ENCODE peak calls at places on chromosomes 1 and 21, in four cellular contexts. T, G, V and B are unnamed samples. For H3K27me3 and H3K4me1, the result is how much of the 10 kb centered on the place peaks cover.

GRCh38 chr1:36134031-36134430 is 9.0 kb upstream of the COL8A2 start:
- DNase-seq in T (no peak), G (no peak), V (no peak), B (no peak)

GRCh38 chr21:39316062-39316461 is 2.6 kb upstream of the BRWD1 start:
- DNase-seq in T (no peak), G (no peak), V (no peak), B (no peak)

GRCh38 chr1:236795035-236795756 is at the start of gene MTR:
- DNase-seq in T (peak), G (peak), V (peak), B (peak)

GRCh38 chr1:226604846-226605572 is 56.4 kb downstream of the STUM start:
- DNase-seq in T (no peak), G (no peak), V (no peak), B (no peak)

GRCh38 chr1:117467336-117467735 is 100.1 kb downstream of the MAN1A2 start:
- DNase-seq in T (no peak), G (no peak), V (no peak), B (no peak)

GRCh38 chr1:183011859-183012258 is 11.4 kb upstream of the LAMC1 start:
- DNase-seq in T (no peak), G (no peak), V (no peak), B (no peak)

GRCh38 chr1:11339346-11340247 is 66.6 kb downstream of the UBIAD1 start:
- DNase-seq in T (peak), G (no peak), V (no peak), B (no peak)

GRCh38 chr21:45636459-45636858 is 7.1 kb upstream of the PCBP3 start:
- DNase-seq in T (no peak), G (no peak), V (no peak), B (no peak)

GRCh38 chr1:151934048-151934493 is 24.8 kb upstream of the THEM4 start:
- DNase-seq in T (peak), G (no peak), V (peak), B (no peak)

GRCh38 chr1:101444381-101444780 is 207.6 kb downstream of the S1PR1 start:
- DNase-seq in T (no peak), G (no peak), V (no peak), B (no peak)
- H3K27me3 ChIP-seq in T (under half), G (under half), V (under half), B (under half)

GRCh38 chr1:204511366-204511765 is 4.8 kb upstream of the MDM4 start:
- DNase-seq in T (no peak), G (no peak), V (no peak), B (no peak)

GRCh38 chr1:204507317-204508105 is 8.7 kb upstream of the MDM4 start:
- DNase-seq in T (peak), G (no peak), V (no peak), B (no peak)

GRCh38 chr1:204506969-204507316 is 9.3 kb upstream of the MDM4 start:
- DNase-seq in T (peak), G (no peak), V (peak), B (no peak)

GRCh38 chr1:204506091-204506968 is 9.9 kb upstream of the MDM4 start:
- DNase-seq in T (peak), G (no peak), V (peak), B (peak)

GRCh38 chr1:204509186-204509635 is 7.0 kb upstream of the MDM4 start:
- DNase-seq in T (no peak), G (no peak), V (no peak), B (no peak)
- H3K4me1 ChIP-seq in T (under half), G (under half), V (under half), B (under half)

GRCh38 chr1:86741947-86742572 is 37.7 kb downstream of the SH3GLB1 start:
- DNase-seq in T (peak), G (no peak), V (peak), B (no peak)
- TF ChIP-seq CTCF in T (peak), G (no peak), V (peak), B (peak)

DNA sequence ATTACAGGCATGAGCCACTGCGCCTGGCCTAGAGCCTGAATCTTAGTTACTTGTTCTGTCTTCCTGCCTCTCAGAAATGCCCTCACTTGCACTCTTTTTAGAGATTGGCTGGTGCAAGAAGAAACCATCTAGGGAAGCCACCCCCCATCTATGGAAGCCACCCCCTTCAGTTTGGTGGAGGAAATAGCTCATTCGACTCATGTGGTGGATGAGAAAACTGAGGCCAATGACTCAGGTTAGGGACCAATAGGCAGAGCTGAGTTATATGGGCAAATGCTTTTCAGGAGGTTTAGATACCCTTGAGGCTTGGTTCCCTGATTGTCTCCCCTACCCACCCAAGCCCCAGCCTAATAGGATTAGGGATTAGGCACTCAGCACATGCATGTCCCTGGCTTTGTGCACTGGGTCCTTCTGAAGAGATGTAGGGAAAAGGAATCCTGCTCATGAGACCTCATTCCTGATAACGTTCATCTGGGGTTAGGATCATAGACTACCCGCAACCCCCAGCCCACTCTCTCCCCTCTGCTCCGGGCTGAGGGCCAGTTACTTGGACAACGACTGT is 77.1 kb downstream of the PAX7 start:
- DNase-seq in T (no peak), G (no peak), V (no peak), B (no peak)
- H3K27me3 ChIP-seq in T (under half), G (under half), V (under half), B (under half)

DNA sequence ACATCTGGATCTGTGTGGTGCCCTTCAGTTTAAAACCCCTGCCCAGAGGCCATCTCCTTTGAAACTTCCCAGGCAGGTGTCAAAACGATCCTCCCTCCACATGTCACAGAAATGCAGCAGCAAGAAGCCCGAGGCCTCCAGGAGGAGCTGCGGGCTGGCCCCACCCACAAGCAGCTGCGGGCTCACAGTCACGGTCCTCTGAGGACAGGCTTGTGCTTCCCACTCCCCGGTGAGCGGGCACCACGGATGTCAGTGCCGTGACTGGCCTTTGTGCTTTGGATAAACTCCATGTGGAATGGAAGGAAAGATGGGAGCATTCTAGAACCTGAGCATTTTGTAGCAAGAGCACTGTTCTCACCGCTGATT is 65.8 kb downstream of the SIK1 start:
- DNase-seq in T (no peak), G (peak), V (no peak), B (no peak)
- H3K4me1 ChIP-seq in T (under half), G (under half), V (under half), B (under half)

GRCh38 chr1:3404301-3404700 is 50.2 kb upstream of the ARHGEF16 start:
- DNase-seq in T (no peak), G (peak), V (no peak), B (no peak)

GRCh38 chr1:3401585-3402257 is 52.7 kb upstream of the ARHGEF16 start:
- DNase-seq in T (no peak), G (no peak), V (no peak), B (no peak)

GRCh38 chr1:3402258-3403010 is 52.0 kb upstream of the ARHGEF16 start:
- DNase-seq in T (no peak), G (no peak), V (no peak), B (no peak)

GRCh38 chr1:3403388-3404179 is 50.9 kb upstream of the ARHGEF16 start:
- DNase-seq in T (no peak), G (peak), V (no peak), B (no peak)

GRCh38 chr1:3403011-3403345 is 51.5 kb upstream of the ARHGEF16 start:
- DNase-seq in T (no peak), G (no peak), V (no peak), B (no peak)
- TF ChIP-seq CTCF in T (no peak), G (no peak), V (no peak), B (no peak)

GRCh38 chr1:34332996-34333395 is 156.3 kb downstream of the C1orf94 start:
- DNase-seq in T (no peak), G (no peak), V (no peak), B (no peak)
- H3K27me3 ChIP-seq in T (under half), G (under half), V (under half), B (under half)

DNA sequence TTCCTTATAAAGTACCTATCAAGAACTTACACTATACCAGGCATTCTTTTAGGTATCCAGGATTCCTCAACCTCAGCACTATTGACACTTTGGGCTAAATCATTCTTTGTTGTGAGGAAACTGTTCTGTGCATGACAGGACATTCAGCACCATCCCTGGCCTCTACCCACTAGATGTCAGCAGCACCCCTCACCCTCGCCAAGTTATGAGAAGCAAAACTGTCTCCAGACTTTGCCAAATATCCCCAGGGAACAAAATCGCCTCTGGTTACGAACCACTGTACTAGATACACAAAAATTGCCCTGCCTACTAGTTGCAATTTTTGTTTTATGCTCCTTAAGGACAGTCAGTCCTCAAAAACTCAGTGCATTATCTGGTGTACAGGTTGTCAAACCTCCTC is 35.7 kb downstream of the PALMD start:
- DNase-seq in T (no peak), G (no peak), V (no peak), B (no peak)
- H3K4me1 ChIP-seq in T (under half), G (under half), V (under half), B (under half)